ENCODE peak calls at places on chromosome 12, in eight cellular contexts. A, X, L, V, W, H, C and O are unnamed samples. For H3K27me3, the result is how much of the 10 kb centered on the place peaks cover.

GRCh38 chr12:106080111-106080732 is 58.5 kb downstream of the NUAK1 start:
- DNase-seq in A (peak), X (no peak), L (no peak), V (no peak), W (no peak), H (no peak), C (peak), O (no peak)

GRCh38 chr12:53193953-53194716 is 12.9 kb downstream of the ITGB7 start:
- DNase-seq in A (no peak), X (no peak), L (no peak), V (peak), W (no peak), H (no peak), C (no peak), O (no peak)

GRCh38 chr12:67069451-67070306 is 199.5 kb upstream of the CAND1 start:
- DNase-seq in A (peak), X (no peak), L (peak), V (peak), W (peak), H (peak), C (peak), O (peak)

GRCh38 chr12:109517619-109518018 is 40.2 kb downstream of the UBE3B start:
- DNase-seq in A (no peak), X (no peak), L (no peak), V (no peak), W (peak), H (no peak), C (no peak), O (peak)

GRCh38 chr12:42641231-42641630 is 51.7 kb upstream of the PRICKLE1 start:
- DNase-seq in A (peak), X (no peak), L (no peak), V (no peak), W (no peak), H (no peak), C (no peak), O (no peak)

GRCh38 chr12:2003676-2004112 is 563 bp downstream of the DCP1B start:
- DNase-seq in A (no peak), X (no peak), L (peak), V (no peak), W (no peak), H (no peak), C (no peak), O (no peak)

GRCh38 chr12:1279050-1279449 is 288.0 kb downstream of the ERC1 start:
- DNase-seq in A (no peak), X (no peak), L (no peak), V (no peak), W (no peak), H (no peak), C (no peak), O (no peak)

GRCh38 chr12:77362871-77363270 is 297.5 kb upstream of the E2F7 start:
- DNase-seq in A (no peak), X (no peak), L (no peak), V (no peak), W (no peak), H (no peak), C (no peak), O (no peak)

GRCh38 chr12:122081697-122082221 is 3.2 kb downstream of the MLXIP start:
- DNase-seq in A (peak), X (no peak), L (peak), V (peak), W (no peak), H (no peak), C (peak), O (no peak)

GRCh38 chr12:32002848-32003493 is 43.8 kb downstream of the RESF1 start:
- DNase-seq in A (peak), X (no peak), L (no peak), V (no peak), W (no peak), H (no peak), C (peak), O (no peak)

GRCh38 chr12:80040075-80040738 is 59.1 kb upstream of the OTOGL start:
- DNase-seq in A (peak), X (no peak), L (peak), V (no peak), W (no peak), H (no peak), C (peak), O (no peak)

GRCh38 chr12:12533238-12533829 is 29.3 kb downstream of the DUSP16 start:
- DNase-seq in A (peak), X (no peak), L (peak), V (no peak), W (peak), H (peak), C (peak), O (no peak)

GRCh38 chr12:116502141-116502725 is 56.9 kb upstream of the MAP1LC3B2 start:
- DNase-seq in A (no peak), X (no peak), L (no peak), V (no peak), W (no peak), H (no peak), C (no peak), O (no peak)

GRCh38 chr12:129927316-129927900 is 23.6 kb upstream of the TMEM132D start:
- DNase-seq in A (no peak), X (no peak), L (no peak), V (no peak), W (no peak), H (no peak), C (peak), O (no peak)

GRCh38 chr12:54215990-54216579 is 27.3 kb upstream of the SMUG1 start:
- DNase-seq in A (no peak), X (no peak), L (no peak), V (peak), W (no peak), H (peak), C (no peak), O (no peak)

GRCh38 chr12:57661376-57661775 is 28.4 kb upstream of the B4GALNT1 start:
- DNase-seq in A (no peak), X (no peak), L (no peak), V (no peak), W (no peak), H (no peak), C (no peak), O (no peak)

GRCh38 chr12:90974286-90974685 is 19.3 kb upstream of the CCER1 start:
- DNase-seq in A (no peak), X (no peak), L (peak), V (no peak), W (no peak), H (no peak), C (peak), O (no peak)

GRCh38 chr12:119258149-119258548 is 76.4 kb upstream of the CCDC60 start:
- DNase-seq in A (no peak), X (no peak), L (no peak), V (no peak), W (peak), H (no peak), C (no peak), O (peak)

GRCh38 chr12:115267891-115268290 is 583.9 kb upstream of the TBX3 start:
- DNase-seq in A (no peak), X (no peak), L (no peak), V (no peak), W (no peak), H (no peak), C (peak), O (no peak)

GRCh38 chr12:46702581-46703344 is 123.0 kb downstream of the SLC38A4 start:
- DNase-seq in A (peak), X (no peak), L (peak), V (no peak), W (no peak), H (no peak), C (no peak), O (no peak)

GRCh38 chr12:96078281-96078761 is 42.9 kb upstream of the LTA4H start:
- DNase-seq in A (peak), X (no peak), L (no peak), V (peak), W (no peak), H (peak), C (no peak), O (no peak)

GRCh38 chr12:1593232-1594044 is 943 bp downstream of the FBXL14 start:
- DNase-seq in A (no peak), X (no peak), L (peak), V (peak), W (peak), H (peak), C (peak), O (peak)

GRCh38 chr12:87679262-87679661 is 349.9 kb downstream of the C12orf50 start:
- DNase-seq in A (no peak), X (no peak), L (no peak), V (no peak), W (no peak), H (no peak), C (no peak), O (no peak)

GRCh38 chr12:89070603-89071002 is 281.7 kb downstream of the DUSP6 start:
- DNase-seq in A (no peak), X (no peak), L (peak), V (no peak), W (no peak), H (no peak), C (no peak), O (no peak)

GRCh38 chr12:68042212-68042699 is 53.0 kb downstream of the IFNG-AS1 start:
- DNase-seq in A (peak), X (no peak), L (peak), V (no peak), W (no peak), H (no peak), C (no peak), O (peak)

GRCh38 chr12:77294016-77294415 is 228.6 kb upstream of the E2F7 start:
- DNase-seq in A (peak), X (no peak), L (peak), V (no peak), W (no peak), H (no peak), C (peak), O (no peak)

GRCh38 chr12:122312926-122313325 is 46.6 kb upstream of the VPS33A start:
- DNase-seq in A (no peak), X (no peak), L (no peak), V (no peak), W (no peak), H (no peak), C (no peak), O (no peak)

GRCh38 chr12:14849664-14850063 is 6.3 kb upstream of the ART4 start:
- DNase-seq in A (peak), X (no peak), L (peak), V (no peak), W (no peak), H (no peak), C (peak), O (no peak)

GRCh38 chr12:47837190-47838171 is 17.8 kb upstream of the HDAC7 start:
- DNase-seq in A (peak), X (no peak), L (peak), V (peak), W (peak), H (peak), C (peak), O (peak)

GRCh38 chr12:49340971-49341776 is 4.2 kb upstream of the C1QL4 start:
- DNase-seq in A (no peak), X (no peak), L (no peak), V (no peak), W (no peak), H (no peak), C (no peak), O (no peak)

GRCh38 chr12:49342914-49343731 is 3.6 kb upstream of the DNAJC22 start:
- DNase-seq in A (no peak), X (no peak), L (peak), V (no peak), W (no peak), H (no peak), C (peak), O (peak)

GRCh38 chr12:49342066-49342913 is 4.4 kb upstream of the DNAJC22 start:
- DNase-seq in A (peak), X (no peak), L (peak), V (peak), W (peak), H (peak), C (peak), O (peak)

GRCh38 chr12:49340095-49340870 is 3.3 kb upstream of the C1QL4 start:
- DNase-seq in A (no peak), X (no peak), L (no peak), V (no peak), W (no peak), H (no peak), C (no peak), O (no peak)

DNA sequence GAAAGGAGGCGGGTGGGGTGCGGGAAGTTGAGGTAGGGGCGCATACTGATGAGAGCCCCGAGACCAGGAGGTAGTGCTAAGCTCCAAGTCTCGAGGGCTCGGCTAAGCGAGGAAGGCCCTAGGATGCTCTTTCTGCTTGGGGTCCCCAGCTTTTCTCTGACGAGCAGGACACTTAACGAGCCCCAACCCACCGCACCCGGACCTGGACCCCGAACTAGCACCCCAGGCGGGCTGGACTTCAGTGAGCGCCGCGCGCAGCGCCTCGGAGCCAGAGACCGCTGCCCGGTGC is 4.7 kb upstream of the C1QL4 start:
- DNase-seq in A (no peak), X (no peak), L (no peak), V (no peak), W (no peak), H (no peak), C (no peak), O (no peak)
- H3K27me3 ChIP-seq in A (half or more), X (under half), L (under half), V (under half), W (under half), H (under half), C (half or more), O (half or more)

GRCh38 chr12:51589557-51590176 is 1.4 kb upstream of the SCN8A start:
- DNase-seq in A (no peak), X (no peak), L (no peak), V (no peak), W (no peak), H (no peak), C (no peak), O (no peak)

GRCh38 chr12:51590347-51591019 is 550 bp upstream of the SCN8A start:
- DNase-seq in A (peak), X (no peak), L (no peak), V (peak), W (peak), H (peak), C (peak), O (peak)

GRCh38 chr12:51591020-51591901 is at the start of gene SCN8A:
- DNase-seq in A (peak), X (no peak), L (no peak), V (no peak), W (peak), H (peak), C (peak), O (peak)

GRCh38 chr12:51593539-51593938 is 2.5 kb downstream of the SCN8A start:
- DNase-seq in A (peak), X (no peak), L (peak), V (no peak), W (no peak), H (no peak), C (peak), O (no peak)

GRCh38 chr12:51592034-51592705 is 1.1 kb downstream of the SCN8A start:
- DNase-seq in A (no peak), X (no peak), L (no peak), V (no peak), W (peak), H (no peak), C (peak), O (no peak)
- H3K27me3 ChIP-seq in A (under half), X (under half), L (under half), V (under half), W (under half), H (under half), C (under half), O (under half)

GRCh38 chr12:48903363-48903981 is 21.8 kb downstream of the FKBP11 start:
- DNase-seq in A (peak), X (no peak), L (no peak), V (no peak), W (no peak), H (no peak), C (no peak), O (no peak)
- H3K27me3 ChIP-seq in A (under half), X (under half), L (under half), V (under half), W (under half), H (under half), C (under half), O (under half)

GRCh38 chr12:65139389-65139788 is 18.3 kb upstream of the WIF1 start:
- DNase-seq in A (no peak), X (no peak), L (no peak), V (no peak), W (no peak), H (no peak), C (no peak), O (no peak)

DNA sequence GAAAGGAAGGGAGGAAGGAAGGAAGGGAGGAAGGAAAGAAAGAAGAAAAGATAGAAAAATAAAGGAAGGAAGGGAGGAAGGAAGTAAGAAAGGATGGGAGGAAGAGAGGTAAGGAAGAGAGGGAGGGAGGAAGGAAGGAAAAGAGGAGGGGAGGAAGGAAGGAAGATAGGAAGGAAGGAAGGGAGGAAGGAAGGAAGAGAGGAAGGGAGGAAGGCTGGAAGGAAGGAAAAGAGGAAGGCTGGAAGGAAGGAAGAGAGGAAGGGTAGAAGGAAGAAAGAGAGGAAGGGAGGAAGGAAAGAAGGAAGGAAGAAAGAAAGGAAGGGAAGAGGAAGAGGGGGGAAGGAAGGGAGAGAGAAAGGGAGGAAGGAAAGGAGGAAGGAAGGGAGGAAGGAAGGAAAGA is 12.8 kb upstream of the WIF1 start:
- DNase-seq in A (no peak), X (no peak), L (no peak), V (no peak), W (no peak), H (no peak), C (no peak), O (no peak)
- H3K27me3 ChIP-seq in A (under half), X (under half), L (under half), V (under half), W (under half), H (under half), C (under half), O (under half)

GRCh38 chr12:3367750-3368444 is 123.1 kb upstream of the PRMT8 start:
- DNase-seq in A (no peak), X (no peak), L (no peak), V (no peak), W (no peak), H (peak), C (no peak), O (no peak)

GRCh38 chr12:3366451-3367155 is 124.4 kb upstream of the PRMT8 start:
- DNase-seq in A (no peak), X (no peak), L (no peak), V (no peak), W (no peak), H (no peak), C (no peak), O (no peak)

GRCh38 chr12:3365416-3366385 is 125.3 kb upstream of the PRMT8 start:
- DNase-seq in A (peak), X (no peak), L (peak), V (no peak), W (no peak), H (peak), C (no peak), O (peak)

GRCh38 chr12:3371018-3371417 is 120.0 kb upstream of the PRMT8 start:
- DNase-seq in A (no peak), X (no peak), L (no peak), V (no peak), W (no peak), H (no peak), C (no peak), O (no peak)
- H3K27me3 ChIP-seq in A (under half), X (under half), L (under half), V (under half), W (half or more), H (under half), C (under half), O (under half)

DNA sequence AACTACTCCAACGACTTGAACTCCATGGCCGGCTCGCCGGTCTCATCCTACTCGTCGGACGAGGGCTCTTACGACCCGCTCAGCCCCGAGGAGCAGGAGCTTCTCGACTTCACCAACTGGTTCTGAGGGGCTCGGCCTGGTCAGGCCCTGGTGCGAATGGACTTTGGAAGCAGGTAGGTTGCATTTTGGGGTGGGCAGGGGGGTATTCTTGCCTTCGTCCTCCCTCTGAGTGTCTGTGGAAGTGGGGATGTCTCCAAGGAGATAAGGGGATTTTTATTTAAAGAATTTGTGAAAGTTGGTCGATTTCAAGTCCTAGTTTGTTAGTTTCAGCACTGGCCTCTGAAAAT is 1.3 kb downstream of the ASCL1 start:
- DNase-seq in A (no peak), X (no peak), L (no peak), V (no peak), W (no peak), H (no peak), C (no peak), O (no peak)
- H3K27me3 ChIP-seq in A (half or more), X (under half), L (under half), V (under half), W (under half), H (under half), C (half or more), O (under half)

GRCh38 chr12:113642672-113643071 is 171.0 kb upstream of the LHX5 start:
- DNase-seq in A (no peak), X (no peak), L (no peak), V (no peak), W (no peak), H (no peak), C (no peak), O (no peak)

GRCh38 chr12:113645183-113645582 is 173.5 kb upstream of the LHX5 start:
- DNase-seq in A (no peak), X (no peak), L (no peak), V (no peak), W (no peak), H (no peak), C (no peak), O (no peak)

GRCh38 chr12:113641426-113641825 is 169.8 kb upstream of the LHX5 start:
- DNase-seq in A (no peak), X (no peak), L (no peak), V (no peak), W (no peak), H (no peak), C (no peak), O (no peak)

GRCh38 chr12:113642216-113642615 is 170.5 kb upstream of the LHX5 start:
- DNase-seq in A (no peak), X (no peak), L (no peak), V (no peak), W (no peak), H (no peak), C (no peak), O (no peak)

DNA sequence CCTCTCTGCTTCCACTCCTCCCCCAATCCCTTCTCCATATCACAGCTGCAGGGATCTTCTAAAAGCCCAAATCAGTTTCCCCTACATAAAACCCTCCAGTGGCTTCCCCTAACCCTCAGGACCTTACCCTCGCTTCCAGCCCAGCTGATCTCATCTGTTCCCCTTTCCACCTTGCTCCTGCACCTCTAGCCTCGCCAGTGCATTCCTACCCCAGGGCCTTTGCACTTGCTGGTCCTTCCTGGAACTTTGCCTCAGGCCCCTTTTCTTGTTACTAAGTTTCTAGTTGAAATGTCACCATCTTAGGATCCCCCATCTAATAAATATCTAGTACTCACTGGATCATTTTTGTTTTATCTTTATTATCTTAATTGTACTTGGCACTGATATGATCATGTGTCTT is 171.9 kb upstream of the LHX5 start:
- DNase-seq in A (no peak), X (no peak), L (no peak), V (no peak), W (no peak), H (no peak), C (no peak), O (no peak)
- H3K27me3 ChIP-seq in A (under half), X (under half), L (under half), V (under half), W (under half), H (under half), C (half or more), O (under half)

GRCh38 chr12:26948309-26948708 is 10.0 kb downstream of the FGFR1OP2 start:
- DNase-seq in A (no peak), X (no peak), L (no peak), V (no peak), W (no peak), H (no peak), C (no peak), O (no peak)

GRCh38 chr12:26954027-26954426 is 15.8 kb downstream of the FGFR1OP2 start:
- DNase-seq in A (no peak), X (no peak), L (no peak), V (no peak), W (no peak), H (no peak), C (no peak), O (no peak)

GRCh38 chr12:26953447-26953846 is 15.2 kb downstream of the FGFR1OP2 start:
- DNase-seq in A (no peak), X (no peak), L (no peak), V (no peak), W (no peak), H (no peak), C (peak), O (no peak)
- H3K27me3 ChIP-seq in A (under half), X (under half), L (under half), V (under half), W (under half), H (under half), C (under half), O (under half)